ENCODE peak calls at places on chromosomes 1 and 21, in four cellular contexts. Q is left ventricle myocardium inferior, O is tibial nerve, C is neural crest cell. D is an unnamed sample.

GRCh38 chr1:161054805-161055204 is 9.0 kb upstream of the USF1 start:
- DNase-seq in C (no peak), Q (no peak), O (no peak), D (no peak)

GRCh38 chr1:212545941-212546638 is 62.5 kb upstream of the ATF3 start:
- DNase-seq in O (peak), C (no peak), Q (no peak), D (no peak)

GRCh38 chr1:223718850-223719249 is 6.5 kb downstream of the CAPN2 start:
- DNase-seq in Q (no peak), C (no peak), O (no peak), D (no peak)

GRCh38 chr1:247332901-247333361 is 1.3 kb upstream of the ZNF496 start:
- DNase-seq in O (peak), C (no peak), Q (no peak), D (no peak)

GRCh38 chr1:209150114-209150513 is 433.4 kb upstream of the CAMK1G start:
- DNase-seq in O (no peak), Q (no peak), C (peak), D (no peak)

GRCh38 chr1:18948913-18949688 is 7.4 kb downstream of the IFFO2 start:
- DNase-seq in O (no peak), Q (peak), C (no peak), D (no peak)

GRCh38 chr1:231053493-231054162 is 13.6 kb upstream of the FAM89A start:
- DNase-seq in Q (no peak), C (no peak), O (peak), D (no peak)

GRCh38 chr1:28241633-28242241 is 5.8 kb downstream of the ATP5IF1 start:
- DNase-seq in Q (no peak), C (no peak), O (no peak), D (no peak)

GRCh38 chr1:100597069-100597741 is 59.3 kb downstream of the GPR88 start:
- DNase-seq in Q (no peak), C (no peak), O (no peak), D (no peak)

GRCh38 chr1:151635479-151636072 is 23.7 kb downstream of the SNX27 start:
- DNase-seq in O (no peak), C (no peak), Q (no peak), D (no peak)

GRCh38 chr1:28775121-28775942 is 36.6 kb upstream of the OPRD1 start:
- DNase-seq in Q (peak), O (peak), C (no peak), D (peak)

GRCh38 chr1:221172836-221173235 is 293.6 kb downstream of the HLX start:
- DNase-seq in Q (no peak), O (no peak), C (no peak), D (no peak)

GRCh38 chr1:221171768-221172167 is 292.5 kb downstream of the HLX start:
- DNase-seq in O (no peak), Q (no peak), C (no peak), D (no peak)

GRCh38 chr1:221169447-221169889 is 290.2 kb downstream of the HLX start:
- DNase-seq in C (no peak), Q (no peak), O (no peak), D (no peak)

GRCh38 chr1:221174598-221174997 is 295.4 kb downstream of the HLX start:
- DNase-seq in Q (peak), O (no peak), C (peak), D (no peak)
- TF ChIP-seq CTCF in Q (peak), O (no peak), C (peak), D (no peak)

GRCh38 chr1:11245248-11245647 is 17.1 kb downstream of the MTOR start:
- DNase-seq in O (no peak), C (no peak), Q (no peak), D (no peak)

GRCh38 chr1:11245904-11246726 is 16.2 kb downstream of the MTOR start:
- DNase-seq in C (no peak), O (no peak), Q (no peak), D (no peak)

GRCh38 chr1:11253226-11253625 is 9.1 kb downstream of the MTOR start:
- DNase-seq in C (no peak), Q (no peak), O (no peak), D (no peak)

GRCh38 chr1:11248169-11248568 is 14.2 kb downstream of the MTOR start:
- DNase-seq in Q (no peak), O (no peak), C (no peak), D (no peak)
- TF ChIP-seq CTCF in Q (no peak), O (no peak), C (no peak), D (no peak)

GRCh38 chr1:107138767-107139445 is 1.9 kb upstream of the NTNG1 start:
- DNase-seq in O (no peak), Q (no peak), C (no peak), D (no peak)

GRCh38 chr1:107132195-107132594 is 8.6 kb upstream of the NTNG1 start:
- DNase-seq in Q (no peak), O (no peak), C (no peak), D (no peak)

GRCh38 chr1:107132780-107133179 is 8.1 kb upstream of the NTNG1 start:
- DNase-seq in Q (no peak), O (no peak), C (no peak), D (no peak)

GRCh38 chr1:107138166-107138565 is 2.7 kb upstream of the NTNG1 start:
- DNase-seq in C (no peak), O (no peak), Q (no peak), D (no peak)

GRCh38 chr1:107135466-107135865 is 5.4 kb upstream of the NTNG1 start:
- DNase-seq in Q (no peak), O (no peak), C (peak), D (no peak)
- TF ChIP-seq CTCF in Q (no peak), O (no peak), C (no peak), D (no peak)

DNA sequence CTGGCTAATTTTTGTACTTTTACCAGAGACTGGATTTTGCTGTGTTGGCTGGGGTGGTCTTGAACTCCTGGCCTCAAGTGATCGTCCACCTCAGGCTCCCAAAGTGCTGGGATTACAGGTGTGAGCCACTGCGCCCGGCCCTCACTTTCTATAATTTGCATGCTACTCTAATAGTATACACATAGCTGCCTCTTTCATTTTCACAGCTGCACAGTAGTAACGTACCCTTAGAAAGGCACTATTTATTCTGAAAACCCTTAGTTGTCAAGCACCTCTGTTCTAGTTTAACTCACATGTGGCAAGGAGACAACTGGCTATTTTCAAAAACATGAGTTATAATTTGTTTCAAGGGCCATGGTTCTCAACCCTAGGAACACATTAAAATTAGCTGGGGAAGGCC is 17.2 kb downstream of the TPM3 start:
- DNase-seq in O (no peak), Q (no peak), C (no peak), D (no peak)
- TF ChIP-seq CTCF in O (no peak), Q (no peak), C (no peak), D (no peak)

GRCh38 chr1:39139723-39140360 is 64.7 kb upstream of the MACF1 start:
- DNase-seq in C (no peak), Q (no peak), O (no peak), D (no peak)

GRCh38 chr1:39134768-39135333 is 69.6 kb upstream of the MACF1 start:
- DNase-seq in Q (no peak), C (no peak), O (no peak), D (no peak)

GRCh38 chr1:39132505-39133339 is 71.8 kb upstream of the MACF1 start:
- DNase-seq in O (no peak), Q (peak), C (peak), D (no peak)

GRCh38 chr1:39133340-39133684 is 71.2 kb upstream of the MACF1 start:
- DNase-seq in O (no peak), C (no peak), Q (no peak), D (no peak)

GRCh38 chr1:39136635-39137034 is 67.9 kb upstream of the MACF1 start:
- DNase-seq in Q (no peak), O (no peak), C (no peak), D (no peak)
- TF ChIP-seq CTCF in Q (no peak), O (no peak), C (peak), D (no peak)

GRCh38 chr1:155308493-155309422 is at the start of gene FDPS:
- DNase-seq in C (peak), Q (peak), O (peak), D (peak)
- TF ChIP-seq CTCF in C (no peak), Q (peak), O (peak), D (no peak)

DNA sequence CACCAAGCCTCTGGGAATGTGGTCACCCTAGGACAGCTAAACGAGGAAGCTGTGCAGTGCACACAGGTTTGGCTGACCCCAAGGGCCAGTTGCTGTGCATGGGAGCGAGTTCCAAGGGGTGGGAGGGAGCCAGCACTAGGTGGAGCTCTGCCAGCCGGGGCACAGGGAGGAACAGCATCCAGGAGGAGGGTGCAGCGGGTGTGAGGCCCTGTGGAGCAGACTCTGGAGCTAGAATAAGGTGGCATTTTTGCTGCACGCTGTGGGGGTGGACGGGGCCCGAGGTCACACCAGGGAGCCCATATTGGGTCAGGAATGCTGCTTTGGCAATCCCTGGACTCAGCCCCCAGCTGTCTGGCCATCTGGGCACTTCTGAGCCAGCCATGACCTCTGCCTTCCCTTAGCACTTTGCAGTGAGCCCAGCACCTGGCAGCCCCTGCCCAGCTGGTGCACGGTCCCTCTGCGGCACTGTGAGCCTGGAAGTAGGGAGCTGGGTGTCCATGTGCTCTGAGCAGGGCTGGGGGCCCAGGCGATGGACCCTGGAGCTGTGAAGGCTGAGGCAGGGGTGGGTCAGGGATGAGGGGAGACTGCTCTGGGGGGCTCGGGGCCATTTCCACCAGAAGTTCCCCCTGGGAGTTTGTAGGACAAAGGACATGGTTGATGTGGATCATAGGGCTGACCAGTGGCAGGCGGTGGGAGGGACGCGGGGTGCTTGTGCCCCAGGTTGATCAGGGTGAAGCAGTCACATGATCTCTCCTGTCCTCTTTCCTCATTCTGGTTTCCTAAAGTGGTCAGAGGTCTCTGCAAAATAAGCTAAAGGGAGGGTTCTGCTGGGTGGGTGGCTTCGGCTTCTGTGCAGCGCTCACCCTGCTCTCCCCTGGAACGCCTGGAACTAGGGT is 8.9 kb downstream of the PDXK start:
- DNase-seq in C (no peak), Q (peak), O (no peak), D (no peak)
- TF ChIP-seq CTCF in C (no peak), Q (peak), O (no peak), D (no peak)

GRCh38 chr1:39205102-39205780 is 746 bp downstream of the MACF1 start:
- DNase-seq in O (peak), Q (peak), C (peak), D (no peak)

GRCh38 chr1:39205781-39206464 is 1.4 kb downstream of the MACF1 start:
- DNase-seq in O (no peak), C (no peak), Q (no peak), D (no peak)

GRCh38 chr1:39199593-39199992 is 4.9 kb upstream of the MACF1 start:
- DNase-seq in O (no peak), C (no peak), Q (no peak), D (no peak)

DNA sequence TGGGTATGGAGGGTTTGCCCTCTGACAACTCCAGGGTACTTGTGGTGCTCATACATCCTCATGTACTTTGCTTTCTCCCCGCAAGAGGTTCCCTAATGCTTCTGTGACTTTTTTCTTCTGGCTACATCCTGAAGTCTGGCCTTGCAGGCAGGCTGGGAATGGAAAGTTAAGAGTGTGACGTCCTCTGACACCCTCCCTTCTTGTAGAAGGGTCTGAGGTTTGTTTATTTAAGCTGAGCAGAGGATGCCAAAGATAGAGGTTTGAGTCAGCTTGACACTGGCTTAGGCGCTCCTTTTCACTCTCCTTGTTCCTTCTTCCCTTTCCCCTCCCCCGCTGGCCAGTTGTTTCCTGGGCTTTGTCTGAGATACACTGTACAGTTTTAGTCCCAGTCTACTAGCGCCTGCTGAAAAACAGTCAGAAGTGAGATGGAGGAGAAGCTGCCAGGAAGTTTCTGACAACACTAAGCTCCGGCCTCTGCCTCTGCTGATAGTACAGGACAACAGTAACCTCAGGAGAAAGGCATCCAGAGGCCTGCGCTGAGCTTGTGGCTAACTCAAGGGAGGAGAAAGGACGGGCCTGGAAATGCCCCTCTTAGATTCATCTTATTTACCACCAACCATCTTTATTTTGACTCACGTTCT is at the start of gene MACF1:
- DNase-seq in Q (peak), C (peak), O (peak), D (no peak)
- TF ChIP-seq CTCF in Q (peak), C (peak), O (peak), D (no peak)

GRCh38 chr1:6272476-6273270 is 11.8 kb upstream of the GPR153 start:
- DNase-seq in C (no peak), Q (no peak), O (no peak), D (no peak)
- TF ChIP-seq CTCF in C (no peak), Q (no peak), O (no peak), D (no peak)